ENCODE peak calls at places on chromosomes 12 and 14, in ten cellular contexts. T, Z, B, D, H, M, J, N, Q and W are unnamed samples.

GRCh38 chr12:2179953-2180736 is 127.4 kb downstream of the CACNA1C start:
- DNase-seq in Z (no peak), Q (peak), H (no peak), T (no peak), N (no peak), M (no peak), J (peak), D (peak), B (no peak), W (peak)

GRCh38 chr14:61284001-61284400 is 2.9 kb upstream of the TMEM30B start:
- DNase-seq in M (no peak), Q (no peak), T (no peak), B (no peak), N (no peak), D (no peak), Z (no peak), H (no peak), J (no peak), W (no peak)

GRCh38 chr12:71645268-71645667 is 18.4 kb downstream of the ZFC3H1 start:
- DNase-seq in B (no peak), J (no peak), N (no peak), Z (no peak), D (no peak), H (no peak), T (no peak), M (no peak), Q (no peak), W (no peak)

GRCh38 chr12:41140117-41140516 is 48.0 kb upstream of the PDZRN4 start:
- DNase-seq in Z (no peak), T (no peak), J (no peak), B (no peak), Q (no peak), M (no peak), N (no peak), H (no peak), D (no peak), W (no peak)

GRCh38 chr12:124466200-124467128 is 100.9 kb downstream of the NCOR2 start:
- DNase-seq in H (no peak), N (peak), D (peak), B (no peak), Q (no peak), Z (no peak), T (peak), J (peak), M (no peak), W (no peak)

GRCh38 chr14:101126376-101127130 is 223.0 kb upstream of the RTL1 start:
- DNase-seq in M (no peak), T (no peak), J (no peak), Q (no peak), D (no peak), N (no peak), B (no peak), H (no peak), Z (peak), W (no peak)

GRCh38 chr14:33699300-33699699 is 251.6 kb downstream of the EGLN3 start:
- DNase-seq in M (no peak), H (peak), J (no peak), Q (no peak), T (no peak), N (no peak), Z (no peak), D (no peak), B (no peak), W (no peak)

GRCh38 chr14:64763801-64764511 is 59.7 kb downstream of the PLEKHG3 start:
- DNase-seq in Z (no peak), B (no peak), M (no peak), N (no peak), H (peak), D (peak), J (no peak), Q (no peak), T (no peak), W (peak)

GRCh38 chr12:47705239-47705570 is 625 bp downstream of the RPAP3 start:
- DNase-seq in B (no peak), D (no peak), T (no peak), H (no peak), N (no peak), M (no peak), Z (no peak), Q (no peak), J (no peak), W (no peak)

GRCh38 chr14:59020382-59020781 is 168.1 kb upstream of the DAAM1 start:
- DNase-seq in B (peak), J (no peak), D (peak), Q (peak), M (no peak), N (no peak), H (no peak), Z (no peak), T (no peak), W (peak)

GRCh38 chr12:47868552-47869031 is 36.2 kb downstream of the VDR start:
- DNase-seq in Z (no peak), J (no peak), B (no peak), M (no peak), D (no peak), Q (no peak), N (peak), H (no peak), T (no peak), W (no peak)

GRCh38 chr12:3034067-3034750 is 43.0 kb upstream of the TSPAN9 start:
- DNase-seq in N (no peak), Q (peak), Z (peak), M (peak), B (peak), T (no peak), H (peak), J (peak), D (peak), W (peak)

GRCh38 chr12:11949738-11950403 is 120.9 kb upstream of the BCL2L14 start:
- DNase-seq in H (no peak), D (no peak), B (peak), Z (peak), N (no peak), M (peak), J (no peak), T (no peak), Q (no peak), W (no peak)

GRCh38 chr12:109387425-109388166 is 39.9 kb downstream of the MYO1H start:
- DNase-seq in Q (peak), H (no peak), B (peak), N (peak), D (peak), J (no peak), M (no peak), T (no peak), Z (no peak), W (peak)

GRCh38 chr14:39488600-39488999 is 56.4 kb upstream of the FBXO33 start:
- DNase-seq in D (no peak), Q (no peak), Z (no peak), N (no peak), B (peak), M (no peak), T (no peak), H (no peak), J (no peak), W (peak)

GRCh38 chr12:120783197-120783596 is 57.6 kb downstream of the ACADS start:
- DNase-seq in B (no peak), N (no peak), T (no peak), J (no peak), Q (no peak), H (no peak), D (peak), Z (no peak), M (no peak), W (no peak)

GRCh38 chr14:104680056-104680805 is 9.2 kb upstream of the INF2 start:
- DNase-seq in Z (no peak), M (no peak), D (peak), B (no peak), H (peak), J (peak), N (no peak), T (no peak), Q (peak), W (peak)

GRCh38 chr12:132219323-132219722 is 75.1 kb downstream of the NOC4L start:
- DNase-seq in Z (no peak), H (no peak), T (no peak), D (no peak), Q (no peak), B (peak), J (no peak), N (no peak), M (no peak), W (no peak)

GRCh38 chr14:22448035-22448904 is 140.8 kb downstream of the DAD1 start:
- DNase-seq in H (no peak), J (no peak), T (no peak), D (peak), B (no peak), Q (no peak), M (no peak), N (peak), Z (no peak), W (no peak)

GRCh38 chr14:33435911-33436310 is 497.2 kb downstream of the NPAS3 start:
- DNase-seq in Q (peak), J (peak), T (no peak), B (no peak), D (peak), H (no peak), M (no peak), Z (no peak), N (no peak), W (no peak)

GRCh38 chr14:29645117-29645516 is 282.5 kb downstream of the PRKD1 start:
- DNase-seq in N (no peak), T (no peak), M (no peak), H (no peak), Q (no peak), J (no peak), B (no peak), Z (no peak), D (peak), W (no peak)

GRCh38 chr12:93946542-93947150 is 201.7 kb upstream of the PLXNC1 start:
- DNase-seq in Q (no peak), N (no peak), H (no peak), D (peak), M (no peak), Z (no peak), B (no peak), J (no peak), T (no peak), W (no peak)

GRCh38 chr12:3220382-3221321 is 143.5 kb downstream of the TSPAN9 start:
- DNase-seq in J (no peak), B (no peak), T (no peak), Q (no peak), M (no peak), D (no peak), N (no peak), Z (no peak), H (no peak), W (no peak)

GRCh38 chr12:20451759-20452158 is 83.4 kb downstream of the PDE3A start:
- DNase-seq in M (no peak), H (no peak), D (peak), B (no peak), Q (no peak), Z (no peak), N (no peak), T (no peak), J (peak), W (no peak)

GRCh38 chr12:117968826-117969659 is at the start of gene KSR2:
- DNase-seq in Q (peak), H (peak), T (peak), M (peak), J (no peak), Z (peak), D (peak), B (peak), N (no peak), W (peak)